ENCODE peak calls at places on chromosome 1, in nine cellular contexts. One of them, this sample, is unnamed.

GRCh38 chr1:228998179-228998578 is 262.9 kb downstream of the RHOU start:
- DNase-seq in lower leg skin: no peak
- DNase-seq in caudate nucleus: no peak
- DNase-seq in AG10803: no peak
- DNase-seq in PC-3: no peak
- DNase-seq in ovary: no peak
- DNase-seq in lower lobe of right lung: no peak
- DNase-seq in progenitor cell of endocrine pancreas: no peak
- DNase-seq in NCI-H2081: no peak
- DNase-seq in this sample: no peak

GRCh38 chr1:40745180-40745579 is 38.4 kb upstream of the KCNQ4 start:
- DNase-seq in caudate nucleus: no peak
- DNase-seq in lower leg skin: no peak
- DNase-seq in lower lobe of right lung: no peak
- DNase-seq in ovary: no peak
- DNase-seq in NCI-H2081: no peak
- DNase-seq in PC-3: no peak
- DNase-seq in progenitor cell of endocrine pancreas: no peak
- DNase-seq in AG10803: peak
- DNase-seq in this sample: no peak

GRCh38 chr1:69985901-69986439 is 219.4 kb downstream of the LRRC40 start:
- DNase-seq in PC-3: no peak
- DNase-seq in AG10803: no peak
- DNase-seq in lower lobe of right lung: no peak
- DNase-seq in lower leg skin: no peak
- DNase-seq in NCI-H2081: no peak
- DNase-seq in caudate nucleus: no peak
- DNase-seq in progenitor cell of endocrine pancreas: no peak
- DNase-seq in ovary: no peak
- DNase-seq in this sample: no peak

GRCh38 chr1:167152192-167152876 is 58.5 kb downstream of the STYXL2 start:
- DNase-seq in lower lobe of right lung: no peak
- DNase-seq in progenitor cell of endocrine pancreas: no peak
- DNase-seq in ovary: no peak
- DNase-seq in PC-3: no peak
- DNase-seq in NCI-H2081: no peak
- DNase-seq in AG10803: no peak
- DNase-seq in caudate nucleus: no peak
- DNase-seq in lower leg skin: no peak
- DNase-seq in this sample: no peak

GRCh38 chr1:76425843-76426145 is 351.2 kb downstream of the ST6GALNAC3 start:
- DNase-seq in PC-3: peak
- DNase-seq in lower lobe of right lung: no peak
- DNase-seq in NCI-H2081: no peak
- DNase-seq in lower leg skin: no peak
- DNase-seq in caudate nucleus: no peak
- DNase-seq in progenitor cell of endocrine pancreas: no peak
- DNase-seq in AG10803: peak
- DNase-seq in ovary: no peak
- DNase-seq in this sample: no peak

GRCh38 chr1:228308085-228308601 is 98.5 kb downstream of the TRIM11 start:
- DNase-seq in lower leg skin: no peak
- DNase-seq in NCI-H2081: no peak
- DNase-seq in ovary: peak
- DNase-seq in progenitor cell of endocrine pancreas: no peak
- DNase-seq in caudate nucleus: no peak
- DNase-seq in PC-3: no peak
- DNase-seq in AG10803: no peak
- DNase-seq in lower lobe of right lung: peak
- DNase-seq in this sample: peak

GRCh38 chr1:86708923-86709322 is 4.5 kb downstream of the SH3GLB1 start:
- DNase-seq in lower lobe of right lung: no peak
- DNase-seq in progenitor cell of endocrine pancreas: no peak
- DNase-seq in PC-3: no peak
- DNase-seq in caudate nucleus: no peak
- DNase-seq in NCI-H2081: no peak
- DNase-seq in AG10803: no peak
- DNase-seq in ovary: no peak
- DNase-seq in lower leg skin: no peak
- DNase-seq in this sample: no peak

GRCh38 chr1:103958699-103959098 is 209.0 kb downstream of the AMY1C start:
- DNase-seq in AG10803: no peak
- DNase-seq in caudate nucleus: no peak
- DNase-seq in lower leg skin: no peak
- DNase-seq in lower lobe of right lung: no peak
- DNase-seq in NCI-H2081: no peak
- DNase-seq in progenitor cell of endocrine pancreas: no peak
- DNase-seq in PC-3: no peak
- DNase-seq in ovary: no peak
- DNase-seq in this sample: no peak

GRCh38 chr1:201025571-201026002 is 2.1 kb upstream of the KIF21B start:
- DNase-seq in progenitor cell of endocrine pancreas: no peak
- DNase-seq in lower lobe of right lung: no peak
- DNase-seq in caudate nucleus: no peak
- DNase-seq in NCI-H2081: no peak
- DNase-seq in ovary: no peak
- DNase-seq in AG10803: no peak
- DNase-seq in PC-3: peak
- DNase-seq in lower leg skin: no peak
- DNase-seq in this sample: no peak

GRCh38 chr1:24457866-24458265 is 42.3 kb downstream of the NIPAL3 start:
- DNase-seq in NCI-H2081: no peak
- DNase-seq in ovary: no peak
- DNase-seq in AG10803: no peak
- DNase-seq in PC-3: no peak
- DNase-seq in progenitor cell of endocrine pancreas: no peak
- DNase-seq in lower lobe of right lung: no peak
- DNase-seq in lower leg skin: no peak
- DNase-seq in caudate nucleus: no peak
- DNase-seq in this sample: no peak

This sample was measured in upper lobe of right lung.